ENCODE peak calls at places on chromosomes 5 and 9, in five cellular contexts. One of them, this sample, is unnamed.

GRCh38 chr5:128905225-128906110 is 59.8 kb upstream of the SLC27A6 start:
- DNase-seq in fibroblast of lung: peak; percentile 77
- DNase-seq in heart left ventricle: no peak
- DNase-seq in adrenal gland: peak; percentile 34
- DNase-seq in lung: no peak
- DNase-seq in this sample: peak; percentile 19

GRCh38 chr9:35835766-35836165 is 6.7 kb downstream of the TMEM8B start:
- DNase-seq in fibroblast of lung: no peak
- DNase-seq in heart left ventricle: no peak
- DNase-seq in adrenal gland: no peak
- DNase-seq in lung: no peak
- DNase-seq in this sample: no peak

GRCh38 chr5:54703091-54703490 is 185.5 kb downstream of the SNX18 start:
- DNase-seq in fibroblast of lung: peak; percentile 85
- DNase-seq in heart left ventricle: peak; percentile 65
- DNase-seq in adrenal gland: peak; percentile 35
- DNase-seq in lung: no peak
- DNase-seq in this sample: no peak

GRCh38 chr5:111748304-111748763 is 8.7 kb downstream of the NREP start:
- DNase-seq in fibroblast of lung: peak; percentile 72
- DNase-seq in heart left ventricle: no peak
- DNase-seq in adrenal gland: peak; percentile 88
- DNase-seq in lung: no peak
- DNase-seq in this sample: no peak

GRCh38 chr9:70826562-70826961 is 294.9 kb downstream of the TRPM3 start:
- DNase-seq in fibroblast of lung: no peak
- DNase-seq in heart left ventricle: no peak
- DNase-seq in adrenal gland: no peak
- DNase-seq in lung: no peak
- DNase-seq in this sample: no peak

GRCh38 chr5:142472306-142472951 is 147.6 kb upstream of the SPRY4 start:
- DNase-seq in fibroblast of lung: peak; percentile 66
- DNase-seq in heart left ventricle: no peak
- DNase-seq in adrenal gland: no peak
- DNase-seq in lung: no peak
- DNase-seq in this sample: no peak

GRCh38 chr5:158754018-158754514 is 345.6 kb downstream of the EBF1 start:
- DNase-seq in fibroblast of lung: peak; percentile 82
- DNase-seq in heart left ventricle: no peak
- DNase-seq in adrenal gland: no peak
- DNase-seq in lung: no peak
- DNase-seq in this sample: no peak

GRCh38 chr5:34699155-34700077 is 43.3 kb downstream of the RAI14 start:
- DNase-seq in fibroblast of lung: no peak
- DNase-seq in heart left ventricle: no peak
- DNase-seq in adrenal gland: no peak
- DNase-seq in lung: peak; percentile 57
- DNase-seq in this sample: no peak

GRCh38 chr9:99385814-99386279 is 163.8 kb downstream of the SEC61B start:
- DNase-seq in fibroblast of lung: peak; percentile 57
- DNase-seq in heart left ventricle: peak; percentile 76
- DNase-seq in adrenal gland: no peak
- DNase-seq in lung: no peak
- DNase-seq in this sample: no peak

GRCh38 chr5:151218177-151218576 is 5.7 kb downstream of the CCDC69 start:
- DNase-seq in fibroblast of lung: no peak
- DNase-seq in heart left ventricle: no peak
- DNase-seq in adrenal gland: no peak
- DNase-seq in lung: no peak
- DNase-seq in this sample: no peak

GRCh38 chr5:151219789-151220188 is 4.1 kb downstream of the CCDC69 start:
- DNase-seq in fibroblast of lung: no peak
- DNase-seq in heart left ventricle: no peak
- DNase-seq in adrenal gland: peak; percentile 14
- DNase-seq in lung: no peak
- DNase-seq in this sample: no peak

GRCh38 chr5:151216781-151217180 is 7.1 kb downstream of the CCDC69 start:
- DNase-seq in fibroblast of lung: no peak
- DNase-seq in heart left ventricle: no peak
- DNase-seq in adrenal gland: no peak
- DNase-seq in lung: no peak
- DNase-seq in this sample: no peak

GRCh38 chr5:151221574-151221973 is 2.3 kb downstream of the CCDC69 start:
- DNase-seq in fibroblast of lung: peak; percentile 33
- DNase-seq in heart left ventricle: no peak
- DNase-seq in adrenal gland: peak; percentile 48
- DNase-seq in lung: no peak
- DNase-seq in this sample: no peak

DNA sequence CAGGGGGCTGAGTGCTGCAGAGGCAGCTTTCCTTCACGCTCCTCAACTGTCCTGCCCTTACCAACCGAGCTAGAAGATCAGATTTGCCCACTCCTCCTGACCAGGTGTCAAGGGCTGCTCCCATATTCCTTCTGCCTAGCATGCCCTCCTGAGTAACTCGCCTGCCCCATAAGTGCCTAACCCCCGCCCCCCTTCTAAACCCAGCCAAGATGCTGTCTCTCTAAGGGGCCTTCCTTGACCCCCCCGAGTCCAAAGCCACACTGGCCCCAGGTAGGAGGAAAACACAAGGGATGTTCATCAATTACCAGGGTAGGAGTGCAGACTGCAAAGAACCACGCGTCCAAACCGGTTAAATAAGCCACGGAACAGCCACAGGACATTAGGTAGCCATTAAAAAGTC is 4.8 kb downstream of the CCDC69 start:
- DNase-seq in fibroblast of lung: no peak
- DNase-seq in heart left ventricle: no peak
- DNase-seq in adrenal gland: peak; percentile 11
- DNase-seq in lung: no peak
- DNase-seq in this sample: no peak
- H3K4me1 ChIP-seq in fibroblast of lung: peaks cover 2% of the 10 kb centered on the region
- H3K4me1 ChIP-seq in heart left ventricle: peaks cover 21% of the 10 kb centered on the region
- H3K4me1 ChIP-seq in adrenal gland: peaks cover 88% of the 10 kb centered on the region
- H3K4me1 ChIP-seq in lung: peaks cover 14% of the 10 kb centered on the region
- H3K4me1 ChIP-seq in this sample: peaks cover 84% of the 10 kb centered on the region

GRCh38 chr9:23693374-23693773 is 132.7 kb downstream of the ELAVL2 start:
- DNase-seq in fibroblast of lung: no peak
- DNase-seq in heart left ventricle: no peak
- DNase-seq in adrenal gland: no peak
- DNase-seq in lung: no peak
- DNase-seq in this sample: no peak
- TF ChIP-seq CTCF in fibroblast of lung: no peak
- TF ChIP-seq CTCF in heart left ventricle: no peak
- TF ChIP-seq CTCF in adrenal gland: no peak
- TF ChIP-seq CTCF in lung: no peak
- TF ChIP-seq CTCF in this sample: no peak

GRCh38 chr5:156684216-156684615 is 165.9 kb upstream of the PPP1R2B start:
- DNase-seq in fibroblast of lung: no peak
- DNase-seq in heart left ventricle: no peak
- DNase-seq in adrenal gland: no peak
- DNase-seq in lung: no peak
- DNase-seq in this sample: no peak

GRCh38 chr5:156687514-156687913 is 162.6 kb upstream of the PPP1R2B start:
- DNase-seq in fibroblast of lung: no peak
- DNase-seq in heart left ventricle: no peak
- DNase-seq in adrenal gland: no peak
- DNase-seq in lung: no peak
- DNase-seq in this sample: no peak

GRCh38 chr5:156681276-156681675 is 168.8 kb upstream of the PPP1R2B start:
- DNase-seq in fibroblast of lung: no peak
- DNase-seq in heart left ventricle: no peak
- DNase-seq in adrenal gland: no peak
- DNase-seq in lung: no peak
- DNase-seq in this sample: no peak

GRCh38 chr5:156683509-156683908 is 166.6 kb upstream of the PPP1R2B start:
- DNase-seq in fibroblast of lung: no peak
- DNase-seq in heart left ventricle: no peak
- DNase-seq in adrenal gland: no peak
- DNase-seq in lung: no peak
- DNase-seq in this sample: no peak

GRCh38 chr5:156686816-156687215 is 163.3 kb upstream of the PPP1R2B start:
- DNase-seq in fibroblast of lung: no peak
- DNase-seq in heart left ventricle: no peak
- DNase-seq in adrenal gland: no peak
- DNase-seq in lung: no peak
- DNase-seq in this sample: no peak
- H3K27ac ChIP-seq in fibroblast of lung: no peak overlapping the region
- H3K27ac ChIP-seq in heart left ventricle: peak overlapping the region; percentile 49
- H3K27ac ChIP-seq in adrenal gland: no peak overlapping the region
- H3K27ac ChIP-seq in lung: peak overlapping the region; percentile 61
- H3K27ac ChIP-seq in this sample: no peak overlapping the region

DNA sequence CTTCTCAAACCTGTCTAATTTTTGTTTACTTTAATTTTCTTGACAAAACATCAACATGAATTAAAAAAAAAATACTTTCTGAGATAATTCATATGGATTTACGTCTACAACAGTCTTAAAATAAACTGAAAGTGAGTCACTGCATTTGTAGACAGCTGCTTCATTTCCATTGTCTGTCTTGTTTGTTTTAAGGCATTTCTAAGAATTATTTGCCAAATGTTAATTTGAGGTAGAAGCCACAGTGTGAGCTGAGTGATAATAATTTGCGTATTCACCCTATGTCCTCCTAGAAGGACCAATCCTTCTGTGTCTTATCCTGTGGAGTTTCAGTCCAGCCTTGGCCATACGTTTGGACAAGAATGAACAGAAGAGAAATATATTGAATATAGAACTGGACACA is 174.5 kb downstream of the CFAP90 start:
- DNase-seq in fibroblast of lung: no peak
- DNase-seq in heart left ventricle: no peak
- DNase-seq in adrenal gland: no peak
- DNase-seq in lung: no peak
- DNase-seq in this sample: no peak
- H3K4me1 ChIP-seq in fibroblast of lung: no peaks in the 10 kb centered on the region
- H3K4me1 ChIP-seq in heart left ventricle: no peaks in the 10 kb centered on the region
- H3K4me1 ChIP-seq in adrenal gland: no peaks in the 10 kb centered on the region
- H3K4me1 ChIP-seq in lung: no peaks in the 10 kb centered on the region
- H3K4me1 ChIP-seq in this sample: no peaks in the 10 kb centered on the region

This sample was measured in CD8-positive, alpha-beta T cell.